ENCODE peak calls at places on chromosomes 1 and 21, in seven cellular contexts. V is DMS153; G is MCF 10A; Y is GM23248; K is HTR-8/SVneo; U is central memory CD4-positive, alpha-beta T cell; Q is NT2/D1. W is an unnamed sample.

GRCh38 chr1:185315364-185316108 is 1.5 kb downstream of the IVNS1ABP start:
- DNase-seq in K (no peak), Q (no peak), G (no peak), Y (peak; percentile 46), U (no peak), V (no peak), W (no peak)

GRCh38 chr21:42766756-42767560 is 112.4 kb downstream of the WDR4 start:
- DNase-seq in V (no peak), U (no peak), Y (no peak), Q (no peak), G (no peak), K (no peak), W (no peak)

GRCh38 chr1:68269637-68270430 is 37.5 kb upstream of the WLS start:
- DNase-seq in U (no peak), G (peak; percentile 47), Y (peak; percentile 74), Q (no peak), V (no peak), K (no peak), W (peak; percentile 56)

GRCh38 chr1:26285366-26286063 is 5.6 kb downstream of the SH3BGRL3 start:
- DNase-seq in U (no peak), V (no peak), G (peak; percentile 49), Y (peak; percentile 32), Q (peak; percentile 84), K (no peak), W (no peak)

GRCh38 chr1:30028283-30028682 is 695.1 kb downstream of the MATN1 start:
- DNase-seq in Y (no peak), U (no peak), K (no peak), Q (no peak), G (no peak), V (no peak), W (no peak)

GRCh38 chr1:73593379-73593778 is 604.6 kb downstream of the LRRIQ3 start:
- DNase-seq in Q (peak; percentile 57), V (peak; percentile 72), K (no peak), G (peak; percentile 67), Y (peak; percentile 5), U (no peak), W (no peak)

GRCh38 chr1:162302660-162303344 is 73.9 kb downstream of the SPATA46 start:
- DNase-seq in K (no peak), G (peak; percentile 82), U (no peak), V (no peak), Q (no peak), Y (peak; percentile 33), W (peak; percentile 77)

GRCh38 chr1:108703939-108704338 is 8.8 kb upstream of the FNDC7 start:
- DNase-seq in G (peak; percentile 71), Y (peak; percentile 47), V (no peak), U (peak; percentile 62), K (no peak), Q (no peak), W (peak; percentile 50)

GRCh38 chr1:67577646-67578045 is 107.4 kb upstream of the GADD45A start:
- DNase-seq in K (no peak), G (no peak), Q (no peak), U (no peak), Y (no peak), V (no peak), W (no peak)

GRCh38 chr1:39103321-39104157 is 77.4 kb downstream of the NDUFS5 start:
- DNase-seq in Y (peak; percentile 78), V (no peak), K (no peak), U (no peak), G (peak; percentile 80), Q (no peak), W (peak; percentile 76)

GRCh38 chr1:59316497-59317128 is 19.7 kb downstream of the FGGY start:
- DNase-seq in K (no peak), G (no peak), V (no peak), U (no peak), Q (no peak), Y (peak; percentile 29), W (peak; percentile 21)

GRCh38 chr1:64549464-64550239 is 79.7 kb downstream of the CACHD1 start:
- DNase-seq in Y (no peak), K (no peak), U (no peak), V (peak; percentile 12), G (no peak), Q (no peak), W (no peak)

GRCh38 chr1:47351305-47351704 is 17.7 kb downstream of the CMPK1 start:
- DNase-seq in V (no peak), Y (peak; percentile 49), U (no peak), Q (no peak), K (no peak), G (no peak), W (peak; percentile 45)

GRCh38 chr1:157948547-157949152 is 44.8 kb upstream of the KIRREL1 start:
- DNase-seq in Q (peak; percentile 79), Y (peak; percentile 56), G (peak; percentile 65), U (no peak), K (peak; percentile 20), V (peak; percentile 40), W (peak; percentile 41)

GRCh38 chr1:202283991-202284390 is 57.7 kb downstream of the UBE2T start:
- DNase-seq in U (no peak), G (peak; percentile 100), Q (no peak), K (peak; percentile 66), V (no peak), Y (peak; percentile 83), W (peak; percentile 92)

GRCh38 chr1:180181048-180181447 is 26.4 kb downstream of the QSOX1 start:
- DNase-seq in G (peak; percentile 31), U (no peak), Y (peak; percentile 39), Q (peak; percentile 43), K (no peak), V (no peak), W (peak; percentile 27)

GRCh38 chr1:222815367-222815765 is 527 bp downstream of the DISP1 start:
- DNase-seq in V (peak; percentile 59), U (no peak), Q (no peak), Y (peak; percentile 83), G (peak; percentile 68), K (no peak), W (peak; percentile 49)

GRCh38 chr1:15342568-15342967 is 67.1 kb upstream of the EFHD2 start:
- DNase-seq in U (no peak), G (no peak), Y (no peak), V (no peak), Q (no peak), K (no peak), W (no peak)

GRCh38 chr1:68542586-68542985 is 45.7 kb upstream of the DEPDC1 start:
- DNase-seq in U (no peak), Q (no peak), K (peak; percentile 13), V (no peak), Y (peak; percentile 10), G (peak; percentile 36), W (peak; percentile 1)

GRCh38 chr1:62207187-62207586 is 12.5 kb downstream of the L1TD1 start:
- DNase-seq in K (no peak), U (no peak), V (no peak), Y (peak; percentile 22), Q (no peak), G (no peak), W (no peak)

GRCh38 chr1:76802094-76802493 is 65.2 kb upstream of the ST6GALNAC5 start:
- DNase-seq in V (no peak), Q (no peak), K (no peak), Y (no peak), G (no peak), U (no peak), W (no peak)

GRCh38 chr1:37509181-37509580 is 5.4 kb downstream of the MEAF6 start:
- DNase-seq in G (peak; percentile 21), V (no peak), Y (peak; percentile 56), K (no peak), U (no peak), Q (no peak), W (peak; percentile 53)

GRCh38 chr1:7721940-7722669 is 49.0 kb upstream of the VAMP3 start:
- DNase-seq in Y (no peak), U (no peak), Q (no peak), K (no peak), V (no peak), G (no peak), W (no peak)

GRCh38 chr1:184802739-184803492 is 48.3 kb upstream of the EDEM3 start:
- DNase-seq in K (no peak), G (peak; percentile 26), V (peak; percentile 39), U (no peak), Y (peak; percentile 40), Q (no peak), W (peak; percentile 41)

GRCh38 chr1:193211539-193211938 is 25.1 kb upstream of the B3GALT2 start:
- DNase-seq in U (no peak), K (peak; percentile 30), V (no peak), G (peak; percentile 68), Y (peak; percentile 81), Q (no peak), W (peak; percentile 90)

GRCh38 chr21:46667191-46667734 is 31.8 kb downstream of the PRMT2 start:
- DNase-seq in Q (peak; percentile 27), U (no peak), G (peak; percentile 41), K (peak; percentile 36), Y (peak; percentile 43), V (peak; percentile 0), W (peak; percentile 32)

GRCh38 chr1:201791051-201791774 is 37.7 kb upstream of the IPO9 start:
- DNase-seq in U (no peak), Q (no peak), K (no peak), V (peak; percentile 27), G (no peak), Y (no peak), W (no peak)

GRCh38 chr1:113073457-113073950 is 506 bp downstream of the LRIG2 start:
- DNase-seq in V (no peak), K (peak; percentile 24), G (peak; percentile 52), U (no peak), Q (peak; percentile 57), Y (peak; percentile 87), W (peak; percentile 72)

GRCh38 chr1:59596432-59596831 is 218.3 kb upstream of the HOOK1 start:
- DNase-seq in Y (peak; percentile 86), V (no peak), K (peak; percentile 10), G (peak; percentile 71), Q (peak; percentile 6), U (no peak), W (peak; percentile 87)

GRCh38 chr1:200877839-200878551 is 5.2 kb downstream of the GPR25 start:
- DNase-seq in V (no peak), Q (no peak), Y (peak; percentile 24), U (no peak), G (no peak), K (no peak), W (no peak)

GRCh38 chr1:60273185-60273584 is 199.6 kb upstream of the C1orf87 start:
- DNase-seq in U (no peak), V (no peak), Y (no peak), K (no peak), G (no peak), Q (no peak), W (no peak)

W was measured in EH.